ENCODE peak calls at places on chromosomes 1 and 21, in five cellular contexts. X, B, K, E and Q are unnamed samples.

GRCh38 chr21:38920631-38921398 is 115.1 kb downstream of the ETS2 start:
- DNase-seq in E (no peak), B (no peak), K (no peak), X (no peak), Q (no peak)

GRCh38 chr1:42736152-42736551 is 3.9 kb downstream of the CLDN19 start:
- DNase-seq in E (peak), X (peak), K (peak), B (no peak), Q (no peak)

GRCh38 chr1:2547210-2548067 is 8.7 kb upstream of the TNFRSF14 start:
- DNase-seq in B (no peak), E (peak), K (no peak), X (no peak), Q (no peak)

GRCh38 chr1:29121951-29122661 is 1.6 kb downstream of the TMEM200B start:
- DNase-seq in E (peak), K (no peak), X (no peak), B (peak), Q (no peak)

GRCh38 chr1:178371236-178371635 is 125.5 kb downstream of the CLEC20A start:
- DNase-seq in X (no peak), E (peak), K (no peak), B (no peak), Q (peak)

GRCh38 chr1:203100163-203100867 is 14.5 kb upstream of the MYOG start:
- DNase-seq in B (no peak), K (no peak), E (no peak), X (no peak), Q (no peak)

GRCh38 chr1:171913385-171913784 is 72.1 kb downstream of the DNM3 start:
- DNase-seq in X (no peak), E (no peak), B (no peak), K (no peak), Q (peak)

GRCh38 chr1:925532-926421 is 2.1 kb downstream of the SAMD11 start:
- DNase-seq in X (peak), E (peak), B (no peak), K (no peak), Q (no peak)

GRCh38 chr1:26034504-26035202 is 11.3 kb downstream of the SLC30A2 start:
- DNase-seq in B (no peak), K (peak), X (peak), E (peak), Q (peak)

GRCh38 chr1:211258756-211259595 is at the start of gene RCOR3:
- DNase-seq in X (peak), E (peak), K (peak), B (peak), Q (peak)

GRCh38 chr1:98439471-98439870 is 222.1 kb upstream of the SNX7 start:
- DNase-seq in X (no peak), B (no peak), K (no peak), E (no peak), Q (no peak)

GRCh38 chr1:25944986-25945385 is 38.8 kb upstream of the STMN1 start:
- DNase-seq in E (no peak), K (no peak), B (no peak), X (no peak), Q (no peak)

GRCh38 chr1:245166471-245166885 is 11.7 kb downstream of the KIF26B start:
- DNase-seq in B (peak), E (no peak), X (no peak), K (no peak), Q (no peak)

GRCh38 chr1:153428790-153429189 is 12.5 kb downstream of the S100A7A start:
- DNase-seq in B (no peak), K (no peak), E (no peak), X (no peak), Q (no peak)

GRCh38 chr1:60279798-60280197 is 206.2 kb upstream of the C1orf87 start:
- DNase-seq in B (no peak), K (no peak), E (no peak), X (no peak), Q (no peak)

GRCh38 chr1:245094954-245095353 is 59.8 kb upstream of the KIF26B start:
- DNase-seq in E (no peak), B (no peak), X (no peak), K (no peak), Q (peak)

GRCh38 chr1:163928080-163928479 is 606.3 kb downstream of the NUF2 start:
- DNase-seq in X (no peak), K (no peak), B (no peak), E (no peak), Q (no peak)

GRCh38 chr1:237261198-237261597 is 219.2 kb downstream of the RYR2 start:
- DNase-seq in X (no peak), K (no peak), B (no peak), E (no peak), Q (no peak)

GRCh38 chr1:233597489-233597901 is 16.4 kb upstream of the KCNK1 start:
- DNase-seq in E (no peak), K (no peak), X (no peak), B (no peak), Q (no peak)

GRCh38 chr1:36321119-36321951 is 2.1 kb downstream of the EVA1B start:
- DNase-seq in K (no peak), B (no peak), X (no peak), E (peak), Q (no peak)

GRCh38 chr1:190140644-190141043 is 337.0 kb downstream of the BRINP3 start:
- DNase-seq in X (no peak), E (no peak), K (no peak), B (no peak), Q (peak)

GRCh38 chr1:19009882-19010321 is 53.4 kb upstream of the IFFO2 start:
- DNase-seq in E (peak), B (no peak), K (peak), X (peak), Q (no peak)

GRCh38 chr1:155107309-155108283 is 20.1 kb upstream of the EFNA1 start:
- DNase-seq in X (no peak), K (no peak), B (no peak), E (no peak), Q (no peak)

GRCh38 chr1:186093437-186093836 is 281.6 kb downstream of the TPR start:
- DNase-seq in K (no peak), B (no peak), X (no peak), E (no peak), Q (no peak)

GRCh38 chr1:172647110-172647564 is 11.8 kb upstream of the FASLG start:
- DNase-seq in K (no peak), E (no peak), B (no peak), X (no peak), Q (no peak)

GRCh38 chr1:17128361-17128760 is 9.1 kb upstream of the PADI2 start:
- DNase-seq in X (no peak), B (no peak), E (no peak), K (peak), Q (no peak)

GRCh38 chr1:180927841-180928240 is 15.1 kb downstream of the KIAA1614 start:
- DNase-seq in E (no peak), K (no peak), B (peak), X (no peak), Q (peak)

GRCh38 chr1:4022715-4023114 is 122.6 kb upstream of the C1orf174 start:
- DNase-seq in B (no peak), K (no peak), E (no peak), X (no peak), Q (no peak)